ENCODE peak calls at places on chromosomes 4 and X, in eight cellular contexts. N, H, K, Q, I, X, V and D are unnamed samples.

GRCh38 chr4:156723951-156724668 is 247.5 kb downstream of the PDGFC start:
- DNase-seq in N (no peak), H (no peak), K (no peak), Q (no peak), I (peak), X (no peak), V (no peak), D (no peak)

GRCh38 chr4:140876597-140877364 is 120.6 kb upstream of the TBC1D9 start:
- DNase-seq in N (no peak), H (no peak), K (no peak), Q (no peak), I (no peak), X (no peak), V (no peak), D (no peak)

GRCh38 chrX:42751573-42751972 is 26.4 kb downstream of the PPP1R2C start:
- DNase-seq in N (no peak), H (no peak), K (no peak), Q (no peak), I (no peak), X (no peak), V (no peak), D (no peak)

GRCh38 chrX:153414838-153415552 is 3.7 kb downstream of the ZFP92 start:
- DNase-seq in N (no peak), H (no peak), K (no peak), Q (no peak), I (no peak), X (no peak), V (no peak), D (peak)

GRCh38 chr4:40957281-40957680 is 207.5 kb downstream of the NSUN7 start:
- DNase-seq in N (no peak), H (no peak), K (no peak), Q (no peak), I (no peak), X (no peak), V (no peak), D (no peak)

GRCh38 chr4:30746735-30747134 is 26.6 kb downstream of the PCDH7 start:
- DNase-seq in N (no peak), H (no peak), K (no peak), Q (no peak), I (no peak), X (no peak), V (no peak), D (no peak)

GRCh38 chr4:183201331-183201730 is 102.3 kb downstream of the WWC2 start:
- DNase-seq in N (no peak), H (no peak), K (no peak), Q (no peak), I (no peak), X (no peak), V (no peak), D (no peak)

GRCh38 chrX:46407036-46407752 is 138.0 kb downstream of the ZNF674 start:
- DNase-seq in N (no peak), H (no peak), K (peak), Q (no peak), I (no peak), X (no peak), V (no peak), D (no peak)

GRCh38 chr4:118762753-118763477 is 73.0 kb downstream of the SEC24D start:
- DNase-seq in N (no peak), H (no peak), K (no peak), Q (no peak), I (no peak), X (no peak), V (no peak), D (no peak)

GRCh38 chrX:139058831-139059495 is 347.4 kb upstream of the FGF13 start:
- DNase-seq in N (no peak), H (no peak), K (no peak), Q (no peak), I (no peak), X (no peak), V (no peak), D (no peak)

GRCh38 chr4:8637456-8637984 is 45.0 kb downstream of the CPZ start:
- DNase-seq in N (no peak), H (no peak), K (no peak), Q (no peak), I (no peak), X (peak), V (no peak), D (no peak)

GRCh38 chr4:147638365-147638764 is 21.2 kb downstream of the TMEM184C start:
- DNase-seq in N (no peak), H (no peak), K (no peak), Q (no peak), I (no peak), X (no peak), V (no peak), D (no peak)

GRCh38 chr4:139416073-139416673 is 37.7 kb upstream of the RAB33B start:
- DNase-seq in N (no peak), H (no peak), K (peak), Q (peak), I (peak), X (peak), V (no peak), D (peak)

GRCh38 chrX:46758163-46758955 is 559 bp downstream of the SLC9A7 start:
- DNase-seq in N (no peak), H (no peak), K (peak), Q (no peak), I (no peak), X (no peak), V (peak), D (no peak)

GRCh38 chrX:17374619-17375360 is at the start of gene NHS:
- DNase-seq in N (peak), H (no peak), K (peak), Q (peak), I (no peak), X (peak), V (peak), D (no peak)

GRCh38 chrX:103446665-103447302 is 70.4 kb downstream of the BEX3 start:
- DNase-seq in N (no peak), H (no peak), K (no peak), Q (no peak), I (no peak), X (no peak), V (no peak), D (no peak)

GRCh38 chrX:16665089-16665488 is 15.1 kb downstream of the S100G start:
- DNase-seq in N (no peak), H (no peak), K (peak), Q (no peak), I (no peak), X (no peak), V (no peak), D (no peak)

GRCh38 chrX:84240848-84241565 is 53.0 kb upstream of the RPS6KA6 start:
- DNase-seq in N (no peak), H (no peak), K (no peak), Q (no peak), I (no peak), X (no peak), V (no peak), D (no peak)

GRCh38 chrX:125205918-125206665 is 113.6 kb upstream of the TEX13C start:
- DNase-seq in N (no peak), H (no peak), K (no peak), Q (no peak), I (no peak), X (no peak), V (peak), D (no peak)

GRCh38 chr4:94285666-94286065 is 57.0 kb downstream of the HPGDS start:
- DNase-seq in N (no peak), H (no peak), K (peak), Q (no peak), I (no peak), X (no peak), V (no peak), D (no peak)

GRCh38 chr4:68878048-68878447 is 62.3 kb downstream of the UGT2B10 start:
- DNase-seq in N (no peak), H (no peak), K (no peak), Q (no peak), I (no peak), X (no peak), V (no peak), D (no peak)

GRCh38 chrX:101009086-101009485 is 39.6 kb downstream of the ARL13A start:
- DNase-seq in N (no peak), H (no peak), K (peak), Q (no peak), I (no peak), X (no peak), V (no peak), D (no peak)

GRCh38 chr4:40473578-40474388 is 138.7 kb downstream of the CHRNA9 start:
- DNase-seq in N (no peak), H (peak), K (no peak), Q (no peak), I (peak), X (no peak), V (no peak), D (no peak)

GRCh38 chr4:3660086-3660927 is 105.9 kb upstream of the ADRA2C start:
- DNase-seq in N (no peak), H (no peak), K (no peak), Q (no peak), I (no peak), X (no peak), V (no peak), D (no peak)

GRCh38 chr4:5139141-5139540 is 87.9 kb downstream of the STK32B start:
- DNase-seq in N (no peak), H (no peak), K (no peak), Q (no peak), I (no peak), X (no peak), V (peak), D (no peak)

GRCh38 chr4:115376866-115377265 is 263.4 kb upstream of the NDST4 start:
- DNase-seq in N (no peak), H (no peak), K (no peak), Q (no peak), I (no peak), X (no peak), V (no peak), D (no peak)

GRCh38 chr4:139014391-139015268 is 951 bp upstream of the NOCT start:
- DNase-seq in N (peak), H (peak), K (peak), Q (peak), I (peak), X (no peak), V (no peak), D (peak)

GRCh38 chrX:144327515-144327914 is 443.6 kb downstream of the UBE2NL start:
- DNase-seq in N (no peak), H (no peak), K (no peak), Q (no peak), I (no peak), X (no peak), V (no peak), D (no peak)

GRCh38 chr4:166875821-166876220 is 358.5 kb downstream of the SPOCK3 start:
- DNase-seq in N (no peak), H (no peak), K (no peak), Q (no peak), I (no peak), X (no peak), V (no peak), D (no peak)

GRCh38 chr4:113574636-113575103 is 186.9 kb downstream of the CAMK2D start:
- DNase-seq in N (no peak), H (no peak), K (peak), Q (no peak), I (no peak), X (no peak), V (no peak), D (no peak)

GRCh38 chr4:18798123-18798522 is 776.6 kb upstream of the LCORL start:
- DNase-seq in N (no peak), H (no peak), K (no peak), Q (no peak), I (no peak), X (no peak), V (no peak), D (no peak)

GRCh38 chrX:129931411-129932136 is 25.6 kb downstream of the UTP14A start:
- DNase-seq in N (peak), H (peak), K (peak), Q (peak), I (peak), X (peak), V (peak), D (peak)

GRCh38 chr4:7335363-7336066 is 99.2 kb downstream of the PSAPL1 start:
- DNase-seq in N (peak), H (peak), K (peak), Q (peak), I (peak), X (peak), V (peak), D (peak)

GRCh38 chrX:103941201-103941975 is 21.0 kb upstream of the TMSB15B start:
- DNase-seq in N (peak), H (no peak), K (peak), Q (no peak), I (no peak), X (peak), V (no peak), D (peak)

GRCh38 chr4:11424000-11424399 is 4.7 kb downstream of the HS3ST1 start:
- DNase-seq in N (peak), H (no peak), K (peak), Q (no peak), I (peak), X (peak), V (no peak), D (peak)
- TF ChIP-seq MAX in N (no peak), H (no peak), K (no peak), Q (no peak), I (no peak), X (no peak), V (no peak), D (no peak)

GRCh38 chrX:2708016-2708415 is 16.9 kb downstream of the CD99 start:
- DNase-seq in N (no peak), H (no peak), K (no peak), Q (no peak), I (no peak), X (no peak), V (no peak), D (peak)
- TF ChIP-seq CTCF in N (no peak), H (no peak), K (no peak), Q (peak), I (no peak), X (no peak), V (peak), D (no peak)

DNA sequence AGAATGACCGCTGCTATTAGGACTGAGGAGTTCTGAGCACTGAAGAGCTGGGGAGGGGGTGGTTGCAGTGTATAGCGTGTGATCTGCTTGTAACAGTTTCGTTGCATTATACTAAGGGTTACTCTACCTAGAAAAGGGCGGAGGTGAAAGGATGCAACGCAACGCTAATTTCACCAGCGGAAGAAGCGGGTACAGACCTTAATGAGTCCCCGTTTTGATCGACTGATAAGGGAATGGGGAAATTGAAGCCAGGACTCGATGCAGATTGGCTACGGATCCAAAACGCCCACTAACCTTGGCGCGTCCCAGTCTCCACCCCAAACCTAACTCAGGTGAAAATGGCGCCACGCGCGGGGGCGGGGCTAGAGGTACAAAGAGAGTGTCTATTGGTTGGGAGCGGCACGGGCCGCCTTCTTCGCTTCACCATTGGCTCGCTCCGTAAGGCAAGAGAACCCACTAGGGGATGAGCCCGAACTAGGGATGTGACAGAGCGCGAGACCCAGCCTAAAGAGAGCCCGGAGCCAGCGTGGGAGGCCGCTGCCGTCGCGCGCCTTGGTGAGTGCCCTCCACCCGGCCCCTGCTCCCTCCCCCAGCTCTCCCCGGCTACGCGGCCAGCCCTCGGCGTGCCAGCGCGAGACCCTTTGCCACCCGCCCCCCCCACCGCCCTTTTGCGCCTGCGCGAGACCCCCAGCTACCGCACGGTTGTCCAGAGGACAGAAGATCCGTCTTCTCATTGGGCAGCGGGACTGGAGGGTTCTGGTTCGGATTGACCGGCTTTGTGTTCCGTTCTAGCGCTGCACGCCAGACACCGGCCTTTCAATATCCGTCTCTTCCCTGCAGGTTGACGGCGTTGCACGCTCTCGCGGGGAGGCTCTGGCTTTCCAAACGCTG is at the start of gene EBP:
- DNase-seq in N (peak), H (peak), K (peak), Q (peak), I (peak), X (peak), V (peak), D (peak)
- TF ChIP-seq POLR2A in N (peak), H (peak), K (peak), Q (no peak), I (peak), X (peak), V (no peak), D (peak)

GRCh38 chr4:1981251-1982055 is 27.3 kb downstream of the NELFA start:
- DNase-seq in N (peak), H (no peak), K (no peak), Q (peak), I (no peak), X (peak), V (peak), D (peak)
- TF ChIP-seq MAX in N (no peak), H (no peak), K (no peak), Q (no peak), I (no peak), X (no peak), V (no peak), D (no peak)

DNA sequence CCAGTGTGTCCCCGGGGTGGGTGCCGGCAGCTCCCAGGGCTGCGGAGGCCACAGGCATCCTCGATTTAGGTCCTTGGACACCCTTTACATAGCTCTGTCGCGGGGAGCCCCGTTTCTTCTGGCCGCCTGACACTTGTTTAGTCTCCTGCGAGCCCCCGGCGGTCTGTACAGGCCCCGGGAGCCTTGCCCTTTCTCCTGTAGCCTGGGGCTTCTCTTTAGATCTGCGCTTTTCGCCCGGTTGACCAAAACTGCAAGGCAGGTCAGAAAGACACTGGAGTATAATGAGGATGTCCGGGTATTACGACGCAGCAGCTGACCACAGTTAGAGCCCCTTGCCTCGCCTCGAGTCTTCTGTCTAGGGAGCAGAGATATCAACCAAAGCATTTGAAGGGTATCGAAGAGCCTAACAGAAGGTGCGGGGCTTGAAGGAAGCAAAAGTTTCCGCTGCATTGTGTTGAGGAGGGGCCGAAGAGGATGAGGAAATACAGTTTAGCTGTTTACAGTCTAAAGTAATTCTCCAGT is 447 bp downstream of the BRCC3 start:
- DNase-seq in N (no peak), H (no peak), K (no peak), Q (no peak), I (no peak), X (no peak), V (no peak), D (peak)
- TF ChIP-seq CTCF in N (no peak), H (no peak), K (no peak), Q (no peak), I (no peak), X (no peak), V (no peak), D (no peak)

DNA sequence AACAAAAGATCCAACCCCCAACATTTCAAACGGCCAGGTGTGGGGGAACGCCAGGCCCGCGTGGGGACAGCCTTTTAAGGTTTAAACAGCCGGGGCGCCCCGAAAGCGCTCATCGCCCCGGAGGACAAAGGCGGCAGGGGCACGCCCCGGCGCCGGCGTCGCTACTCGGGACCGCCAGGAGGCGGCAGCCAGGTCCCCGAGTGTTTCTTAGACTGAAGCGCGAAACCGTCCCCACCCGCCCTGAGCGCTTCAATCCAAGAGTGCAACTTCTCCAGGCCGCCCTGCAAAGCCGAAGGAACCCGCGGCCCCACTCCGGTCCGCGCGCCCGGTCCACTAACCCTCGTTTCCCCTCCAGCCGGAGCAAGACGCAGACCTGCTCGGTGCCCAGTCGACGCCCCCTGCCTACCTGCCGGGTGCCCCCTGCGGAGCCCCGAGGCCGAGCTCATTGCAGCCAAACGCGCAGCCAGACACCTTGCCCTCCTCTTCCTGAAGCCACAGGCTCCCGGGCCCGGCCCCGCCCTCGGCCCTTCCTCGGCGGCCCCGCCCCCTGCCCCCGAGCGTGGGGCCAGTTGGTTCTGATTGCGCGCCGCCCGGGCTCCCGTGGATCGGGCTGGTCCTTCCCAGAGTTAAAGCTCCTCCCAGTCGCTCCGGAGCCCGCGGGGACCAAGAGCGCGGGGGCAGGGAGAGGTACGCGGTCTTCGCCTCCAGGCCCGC is at the start of gene CASP6:
- DNase-seq in N (peak), H (peak), K (peak), Q (peak), I (peak), X (peak), V (peak), D (peak)
- TF ChIP-seq POLR2A in N (peak), H (peak), K (peak), Q (no peak), I (peak), X (peak), V (no peak), D (no peak)

GRCh38 chrX:149639568-149639967 is 8.0 kb upstream of the TMEM185A start:
- DNase-seq in N (no peak), H (no peak), K (no peak), Q (no peak), I (no peak), X (no peak), V (no peak), D (no peak)
- TF ChIP-seq MAX in N (no peak), H (no peak), K (no peak), Q (no peak), I (no peak), X (no peak), V (no peak), D (no peak)

DNA sequence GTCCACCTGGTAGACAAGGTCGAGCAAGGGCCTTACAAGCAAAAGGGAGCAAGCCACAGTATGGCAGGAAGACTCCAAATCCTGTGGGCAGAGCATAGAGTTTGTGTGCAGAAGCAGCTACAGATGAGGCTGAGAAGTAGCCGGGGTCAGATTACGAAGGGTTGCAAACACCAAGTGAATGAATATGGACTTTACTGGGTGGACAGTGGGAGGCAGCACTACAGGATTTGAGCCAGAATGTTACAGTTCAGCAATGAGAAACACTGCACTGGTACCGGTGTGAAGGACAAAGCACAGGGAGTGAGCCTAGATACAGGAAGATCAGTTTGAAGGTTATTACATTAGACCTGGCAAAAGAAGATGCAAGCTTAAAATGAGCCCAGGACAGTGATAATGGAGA is 46.1 kb upstream of the HOPX start:
- DNase-seq in N (no peak), H (no peak), K (no peak), Q (no peak), I (no peak), X (no peak), V (no peak), D (no peak)
- TF ChIP-seq CTCF in N (no peak), H (no peak), K (no peak), Q (peak), I (no peak), X (no peak), V (peak), D (no peak)